ENCODE peak calls at places on chromosome 4, in seven cellular contexts. One of them, this sample, is unnamed.

GRCh38 chr4:123922847-123923246 is 526.3 kb downstream of the SPRY1 start:
- DNase-seq in upper lobe of right lung: no peak
- DNase-seq in lower leg skin: no peak
- DNase-seq in mucosa of descending colon: no peak
- DNase-seq in right lobe of liver: no peak
- DNase-seq in fibroblast of mammary gland: peak
- DNase-seq in fibroblast of pulmonary artery: peak
- DNase-seq in this sample: peak

GRCh38 chr4:145177906-145178538 is 2.4 kb downstream of the OTUD4 start:
- DNase-seq in fibroblast of pulmonary artery: peak
- DNase-seq in lower leg skin: no peak
- DNase-seq in upper lobe of right lung: no peak
- DNase-seq in right lobe of liver: no peak
- DNase-seq in mucosa of descending colon: no peak
- DNase-seq in fibroblast of mammary gland: peak
- DNase-seq in this sample: peak

GRCh38 chr4:10079256-10079655 is 37.3 kb downstream of the WDR1 start:
- DNase-seq in right lobe of liver: peak
- DNase-seq in fibroblast of pulmonary artery: no peak
- DNase-seq in fibroblast of mammary gland: no peak
- DNase-seq in mucosa of descending colon: no peak
- DNase-seq in lower leg skin: no peak
- DNase-seq in upper lobe of right lung: peak
- DNase-seq in this sample: no peak

GRCh38 chr4:157052429-157053040 is 23.4 kb upstream of the GLRB start:
- DNase-seq in upper lobe of right lung: no peak
- DNase-seq in mucosa of descending colon: no peak
- DNase-seq in lower leg skin: no peak
- DNase-seq in fibroblast of mammary gland: peak
- DNase-seq in right lobe of liver: no peak
- DNase-seq in fibroblast of pulmonary artery: no peak
- DNase-seq in this sample: peak

GRCh38 chr4:185933078-185933581 is 121.1 kb upstream of the SORBS2 start:
- DNase-seq in fibroblast of pulmonary artery: peak
- DNase-seq in right lobe of liver: no peak
- DNase-seq in upper lobe of right lung: no peak
- DNase-seq in lower leg skin: no peak
- DNase-seq in fibroblast of mammary gland: peak
- DNase-seq in mucosa of descending colon: no peak
- DNase-seq in this sample: peak

GRCh38 chr4:134327274-134328122 is 125.9 kb upstream of the PABPC4L start:
- DNase-seq in mucosa of descending colon: no peak
- DNase-seq in upper lobe of right lung: no peak
- DNase-seq in lower leg skin: no peak
- DNase-seq in right lobe of liver: no peak
- DNase-seq in fibroblast of mammary gland: no peak
- DNase-seq in fibroblast of pulmonary artery: no peak
- DNase-seq in this sample: no peak

GRCh38 chr4:103934178-103934789 is 214.5 kb upstream of the TACR3 start:
- DNase-seq in mucosa of descending colon: no peak
- DNase-seq in fibroblast of pulmonary artery: peak
- DNase-seq in upper lobe of right lung: no peak
- DNase-seq in right lobe of liver: no peak
- DNase-seq in fibroblast of mammary gland: peak
- DNase-seq in lower leg skin: no peak
- DNase-seq in this sample: peak

GRCh38 chr4:38782452-38783108 is at the start of gene TLR10:
- DNase-seq in upper lobe of right lung: no peak
- DNase-seq in fibroblast of pulmonary artery: peak
- DNase-seq in lower leg skin: peak
- DNase-seq in fibroblast of mammary gland: peak
- DNase-seq in mucosa of descending colon: no peak
- DNase-seq in right lobe of liver: no peak
- DNase-seq in this sample: peak

GRCh38 chr4:101846550-101846949 is 56.0 kb downstream of the BANK1 start:
- DNase-seq in mucosa of descending colon: no peak
- DNase-seq in upper lobe of right lung: no peak
- DNase-seq in fibroblast of pulmonary artery: no peak
- DNase-seq in right lobe of liver: no peak
- DNase-seq in lower leg skin: no peak
- DNase-seq in fibroblast of mammary gland: no peak
- DNase-seq in this sample: no peak

GRCh38 chr4:53633608-53634007 is 42.3 kb upstream of the LNX1 start:
- DNase-seq in lower leg skin: no peak
- DNase-seq in mucosa of descending colon: no peak
- DNase-seq in fibroblast of pulmonary artery: peak
- DNase-seq in upper lobe of right lung: no peak
- DNase-seq in fibroblast of mammary gland: peak
- DNase-seq in right lobe of liver: no peak
- DNase-seq in this sample: peak

GRCh38 chr4:108885211-108885610 is 122.4 kb upstream of the ETNPPL start:
- DNase-seq in mucosa of descending colon: no peak
- DNase-seq in right lobe of liver: no peak
- DNase-seq in lower leg skin: no peak
- DNase-seq in upper lobe of right lung: no peak
- DNase-seq in fibroblast of mammary gland: no peak
- DNase-seq in fibroblast of pulmonary artery: peak
- DNase-seq in this sample: peak

GRCh38 chr4:61094854-61095598 is 105.1 kb upstream of the ADGRL3 start:
- DNase-seq in lower leg skin: no peak
- DNase-seq in fibroblast of mammary gland: no peak
- DNase-seq in fibroblast of pulmonary artery: no peak
- DNase-seq in upper lobe of right lung: no peak
- DNase-seq in mucosa of descending colon: no peak
- DNase-seq in right lobe of liver: no peak
- DNase-seq in this sample: no peak

GRCh38 chr4:73589887-73590801 is 30.1 kb downstream of the RASSF6 start:
- DNase-seq in fibroblast of mammary gland: no peak
- DNase-seq in mucosa of descending colon: no peak
- DNase-seq in lower leg skin: no peak
- DNase-seq in upper lobe of right lung: no peak
- DNase-seq in fibroblast of pulmonary artery: peak
- DNase-seq in right lobe of liver: no peak
- DNase-seq in this sample: no peak

GRCh38 chr4:106893395-106893881 is 142.7 kb downstream of the DKK2 start:
- DNase-seq in fibroblast of pulmonary artery: no peak
- DNase-seq in mucosa of descending colon: no peak
- DNase-seq in right lobe of liver: peak
- DNase-seq in lower leg skin: no peak
- DNase-seq in fibroblast of mammary gland: no peak
- DNase-seq in upper lobe of right lung: peak
- DNase-seq in this sample: no peak

GRCh38 chr4:21134994-21135393 is 434.7 kb downstream of the PACRGL start:
- DNase-seq in upper lobe of right lung: no peak
- DNase-seq in fibroblast of mammary gland: peak
- DNase-seq in fibroblast of pulmonary artery: peak
- DNase-seq in mucosa of descending colon: no peak
- DNase-seq in lower leg skin: no peak
- DNase-seq in right lobe of liver: no peak
- DNase-seq in this sample: peak

GRCh38 chr4:165010991-165011390 is 20.8 kb upstream of the TRIM60 start:
- DNase-seq in fibroblast of mammary gland: no peak
- DNase-seq in mucosa of descending colon: no peak
- DNase-seq in fibroblast of pulmonary artery: no peak
- DNase-seq in right lobe of liver: no peak
- DNase-seq in lower leg skin: no peak
- DNase-seq in upper lobe of right lung: no peak
- DNase-seq in this sample: no peak

GRCh38 chr4:127997534-127998388 is 32.6 kb downstream of the ABHD18 start:
- DNase-seq in upper lobe of right lung: no peak
- DNase-seq in lower leg skin: no peak
- DNase-seq in fibroblast of mammary gland: peak
- DNase-seq in right lobe of liver: no peak
- DNase-seq in fibroblast of pulmonary artery: peak
- DNase-seq in mucosa of descending colon: no peak
- DNase-seq in this sample: peak

GRCh38 chr4:10746371-10747143 is 62.0 kb upstream of the CLNK start:
- DNase-seq in fibroblast of mammary gland: peak
- DNase-seq in mucosa of descending colon: no peak
- DNase-seq in fibroblast of pulmonary artery: no peak
- DNase-seq in right lobe of liver: no peak
- DNase-seq in lower leg skin: no peak
- DNase-seq in upper lobe of right lung: no peak
- DNase-seq in this sample: peak

GRCh38 chr4:17027495-17027894 is 129.1 kb upstream of the LDB2 start:
- DNase-seq in upper lobe of right lung: no peak
- DNase-seq in fibroblast of mammary gland: peak
- DNase-seq in mucosa of descending colon: no peak
- DNase-seq in lower leg skin: no peak
- DNase-seq in right lobe of liver: no peak
- DNase-seq in fibroblast of pulmonary artery: peak
- DNase-seq in this sample: peak

GRCh38 chr4:37717575-37717974 is 31.4 kb upstream of the RELL1 start:
- DNase-seq in fibroblast of pulmonary artery: peak
- DNase-seq in right lobe of liver: no peak
- DNase-seq in fibroblast of mammary gland: peak
- DNase-seq in lower leg skin: no peak
- DNase-seq in upper lobe of right lung: no peak
- DNase-seq in mucosa of descending colon: no peak
- DNase-seq in this sample: peak

GRCh38 chr4:12729384-12729783 is 754.8 kb downstream of the RAB28 start:
- DNase-seq in fibroblast of pulmonary artery: peak
- DNase-seq in upper lobe of right lung: no peak
- DNase-seq in fibroblast of mammary gland: peak
- DNase-seq in lower leg skin: no peak
- DNase-seq in right lobe of liver: no peak
- DNase-seq in mucosa of descending colon: no peak
- DNase-seq in this sample: peak

GRCh38 chr4:187227907-187228699 is 504.4 kb upstream of the FAT1 start:
- DNase-seq in fibroblast of pulmonary artery: no peak
- DNase-seq in upper lobe of right lung: no peak
- DNase-seq in lower leg skin: no peak
- DNase-seq in mucosa of descending colon: no peak
- DNase-seq in right lobe of liver: no peak
- DNase-seq in fibroblast of mammary gland: no peak
- DNase-seq in this sample: no peak

GRCh38 chr4:97330915-97331314 is 812.4 kb downstream of the STPG2 start:
- DNase-seq in right lobe of liver: no peak
- DNase-seq in fibroblast of pulmonary artery: no peak
- DNase-seq in upper lobe of right lung: no peak
- DNase-seq in fibroblast of mammary gland: no peak
- DNase-seq in mucosa of descending colon: no peak
- DNase-seq in lower leg skin: no peak
- DNase-seq in this sample: no peak

GRCh38 chr4:37535872-37536271 is 150.3 kb downstream of the RELL1 start:
- DNase-seq in lower leg skin: no peak
- DNase-seq in upper lobe of right lung: no peak
- DNase-seq in right lobe of liver: no peak
- DNase-seq in fibroblast of mammary gland: peak
- DNase-seq in fibroblast of pulmonary artery: no peak
- DNase-seq in mucosa of descending colon: no peak
- DNase-seq in this sample: no peak

GRCh38 chr4:119833611-119834010 is 205.0 kb upstream of the PDE5A start:
- DNase-seq in right lobe of liver: no peak
- DNase-seq in mucosa of descending colon: no peak
- DNase-seq in fibroblast of pulmonary artery: peak
- DNase-seq in lower leg skin: no peak
- DNase-seq in upper lobe of right lung: no peak
- DNase-seq in fibroblast of mammary gland: peak
- DNase-seq in this sample: peak

GRCh38 chr4:24956763-24957162 is 43.9 kb upstream of the CCDC149 start:
- DNase-seq in mucosa of descending colon: no peak
- DNase-seq in fibroblast of mammary gland: no peak
- DNase-seq in fibroblast of pulmonary artery: no peak
- DNase-seq in lower leg skin: no peak
- DNase-seq in upper lobe of right lung: no peak
- DNase-seq in right lobe of liver: no peak
- DNase-seq in this sample: peak

GRCh38 chr4:15457401-15458201 is 12.1 kb upstream of the CC2D2A start:
- DNase-seq in upper lobe of right lung: no peak
- DNase-seq in right lobe of liver: no peak
- DNase-seq in mucosa of descending colon: no peak
- DNase-seq in fibroblast of mammary gland: peak
- DNase-seq in fibroblast of pulmonary artery: peak
- DNase-seq in lower leg skin: no peak
- DNase-seq in this sample: peak

GRCh38 chr4:86334020-86334750 is 25.7 kb downstream of the MAPK10 start:
- DNase-seq in fibroblast of pulmonary artery: no peak
- DNase-seq in fibroblast of mammary gland: peak
- DNase-seq in mucosa of descending colon: no peak
- DNase-seq in lower leg skin: no peak
- DNase-seq in right lobe of liver: no peak
- DNase-seq in upper lobe of right lung: no peak
- DNase-seq in this sample: peak

GRCh38 chr4:152539556-152540292 is 3.8 kb upstream of the FBXW7 start:
- DNase-seq in right lobe of liver: no peak
- DNase-seq in fibroblast of mammary gland: no peak
- DNase-seq in mucosa of descending colon: no peak
- DNase-seq in fibroblast of pulmonary artery: no peak
- DNase-seq in upper lobe of right lung: no peak
- DNase-seq in lower leg skin: no peak
- DNase-seq in this sample: no peak
- H3K4me3 ChIP-seq in right lobe of liver: no peak
- H3K4me3 ChIP-seq in fibroblast of mammary gland: no peak
- H3K4me3 ChIP-seq in mucosa of descending colon: no peak
- H3K4me3 ChIP-seq in fibroblast of pulmonary artery: no peak
- H3K4me3 ChIP-seq in upper lobe of right lung: no peak
- H3K4me3 ChIP-seq in lower leg skin: no peak
- H3K4me3 ChIP-seq in this sample: no peak

GRCh38 chr4:131974730-131975129 is 1174.4 kb upstream of the PCDH10 start:
- DNase-seq in lower leg skin: no peak
- DNase-seq in upper lobe of right lung: no peak
- DNase-seq in right lobe of liver: no peak
- DNase-seq in mucosa of descending colon: no peak
- DNase-seq in fibroblast of pulmonary artery: peak
- DNase-seq in fibroblast of mammary gland: peak
- DNase-seq in this sample: peak
- H3K4me3 ChIP-seq in lower leg skin: no peak
- H3K4me3 ChIP-seq in upper lobe of right lung: peak
- H3K4me3 ChIP-seq in right lobe of liver: no peak
- H3K4me3 ChIP-seq in mucosa of descending colon: no peak
- H3K4me3 ChIP-seq in fibroblast of pulmonary artery: peak
- H3K4me3 ChIP-seq in fibroblast of mammary gland: no peak
- H3K4me3 ChIP-seq in this sample: peak

GRCh38 chr4:1767770-1768366 is 25.2 kb upstream of the FGFR3 start:
- DNase-seq in fibroblast of pulmonary artery: peak
- DNase-seq in fibroblast of mammary gland: peak
- DNase-seq in upper lobe of right lung: peak
- DNase-seq in lower leg skin: no peak
- DNase-seq in right lobe of liver: no peak
- DNase-seq in mucosa of descending colon: peak
- DNase-seq in this sample: peak
- H3K4me3 ChIP-seq in fibroblast of pulmonary artery: peak
- H3K4me3 ChIP-seq in fibroblast of mammary gland: peak
- H3K4me3 ChIP-seq in upper lobe of right lung: peak
- H3K4me3 ChIP-seq in lower leg skin: no peak
- H3K4me3 ChIP-seq in right lobe of liver: no peak
- H3K4me3 ChIP-seq in mucosa of descending colon: no peak
- H3K4me3 ChIP-seq in this sample: peak

DNA sequence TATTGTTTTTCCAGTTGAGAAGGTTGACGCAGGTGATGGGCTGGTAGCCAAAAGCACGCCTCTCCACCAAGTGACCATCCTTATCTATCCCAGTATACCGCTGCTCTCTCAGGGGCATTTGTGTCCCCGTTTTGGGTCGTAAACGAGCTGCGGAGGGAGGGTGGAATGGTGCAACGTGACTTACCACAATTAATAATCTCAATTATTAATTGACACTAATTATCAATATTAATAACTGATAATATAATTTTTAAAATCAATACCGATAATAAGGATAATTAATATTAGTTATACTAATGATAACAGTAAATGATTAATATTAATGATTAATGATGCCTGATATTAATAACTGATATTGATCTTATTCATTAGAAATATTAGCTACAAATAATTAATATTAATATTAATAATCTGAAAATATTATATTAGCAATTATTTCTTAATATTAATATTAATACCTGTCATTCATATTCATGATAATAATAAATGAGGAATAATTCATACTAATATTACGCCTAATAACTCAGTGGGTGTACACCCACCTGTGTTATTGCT is 56.1 kb downstream of the OTOP1 start:
- DNase-seq in lower leg skin: no peak
- DNase-seq in upper lobe of right lung: no peak
- DNase-seq in right lobe of liver: no peak
- DNase-seq in fibroblast of mammary gland: no peak
- DNase-seq in mucosa of descending colon: no peak
- DNase-seq in fibroblast of pulmonary artery: no peak
- DNase-seq in this sample: no peak
- H3K4me3 ChIP-seq in lower leg skin: no peak
- H3K4me3 ChIP-seq in upper lobe of right lung: no peak
- H3K4me3 ChIP-seq in right lobe of liver: no peak
- H3K4me3 ChIP-seq in fibroblast of mammary gland: no peak
- H3K4me3 ChIP-seq in mucosa of descending colon: no peak
- H3K4me3 ChIP-seq in fibroblast of pulmonary artery: no peak
- H3K4me3 ChIP-seq in this sample: no peak

This sample was measured in AG10803.